ENCODE peak calls at places on chromosomes 13 and 19, in ten cellular contexts. C, B, M, O, A, T, S, E, G and L are unnamed samples.

GRCh38 chr19:29598496-29598895 is 7.6 kb upstream of the POP4 start:
- DNase-seq in C (no peak), A (no peak), O (peak), B (no peak), S (no peak), M (no peak), T (no peak), G (no peak), E (no peak), L (no peak)

GRCh38 chr19:8220481-8220880 is 11.3 kb downstream of the CERS4 start:
- DNase-seq in O (no peak), A (no peak), E (no peak), M (no peak), G (no peak), C (no peak), S (no peak), B (no peak), T (no peak), L (no peak)

GRCh38 chr13:79637086-79637763 is 156.3 kb downstream of the NDFIP2 start:
- DNase-seq in O (no peak), T (no peak), G (no peak), S (no peak), M (peak), C (no peak), A (no peak), B (no peak), E (no peak), L (no peak)

GRCh38 chr19:45613926-45614725 is 12.1 kb upstream of the GPR4 start:
- DNase-seq in C (peak), A (no peak), E (no peak), M (no peak), G (no peak), T (peak), B (peak), S (no peak), O (peak), L (peak)

GRCh38 chr13:72565893-72566292 is 161.5 kb downstream of the MZT1 start:
- DNase-seq in A (no peak), M (no peak), E (peak), G (no peak), C (no peak), B (no peak), T (peak), S (no peak), O (no peak), L (peak)

GRCh38 chr19:17078038-17078919 is 2.7 kb downstream of the MYO9B start:
- DNase-seq in O (no peak), E (no peak), T (peak), G (no peak), C (no peak), B (no peak), S (no peak), M (no peak), A (no peak), L (no peak)

GRCh38 chr19:3919793-3920192 is 13.1 kb upstream of the NMRK2 start:
- DNase-seq in O (no peak), T (no peak), A (no peak), C (no peak), E (no peak), M (no peak), S (no peak), B (no peak), G (no peak), L (no peak)

GRCh38 chr19:39403331-39404312 is 3.0 kb upstream of the ZFP36 start:
- DNase-seq in G (peak), O (peak), A (peak), C (peak), E (peak), M (peak), B (peak), S (peak), T (peak), L (peak)

GRCh38 chr13:84999252-84999651 is 800.0 kb downstream of the SLITRK6 start:
- DNase-seq in B (no peak), G (no peak), T (no peak), M (no peak), E (no peak), A (no peak), O (no peak), C (no peak), S (no peak), L (no peak)

GRCh38 chr13:96680898-96681297 is 313.4 kb downstream of the OXGR1 start:
- DNase-seq in M (no peak), E (no peak), T (no peak), O (no peak), S (no peak), B (no peak), G (no peak), C (no peak), A (no peak), L (no peak)
- TF ChIP-seq CTCF in M (no peak), E (no peak), T (no peak), O (no peak), S (no peak), B (no peak), G (no peak), C (no peak), A (no peak), L (no peak)

GRCh38 chr19:48813123-48813911 is 2.5 kb upstream of the BCAT2 start:
- DNase-seq in M (no peak), C (no peak), T (no peak), A (no peak), G (no peak), E (no peak), S (no peak), O (no peak), B (no peak), L (peak)
- TF ChIP-seq CTCF in M (no peak), C (no peak), T (no peak), A (peak), G (no peak), E (no peak), S (no peak), O (no peak), B (no peak), L (no peak)

DNA sequence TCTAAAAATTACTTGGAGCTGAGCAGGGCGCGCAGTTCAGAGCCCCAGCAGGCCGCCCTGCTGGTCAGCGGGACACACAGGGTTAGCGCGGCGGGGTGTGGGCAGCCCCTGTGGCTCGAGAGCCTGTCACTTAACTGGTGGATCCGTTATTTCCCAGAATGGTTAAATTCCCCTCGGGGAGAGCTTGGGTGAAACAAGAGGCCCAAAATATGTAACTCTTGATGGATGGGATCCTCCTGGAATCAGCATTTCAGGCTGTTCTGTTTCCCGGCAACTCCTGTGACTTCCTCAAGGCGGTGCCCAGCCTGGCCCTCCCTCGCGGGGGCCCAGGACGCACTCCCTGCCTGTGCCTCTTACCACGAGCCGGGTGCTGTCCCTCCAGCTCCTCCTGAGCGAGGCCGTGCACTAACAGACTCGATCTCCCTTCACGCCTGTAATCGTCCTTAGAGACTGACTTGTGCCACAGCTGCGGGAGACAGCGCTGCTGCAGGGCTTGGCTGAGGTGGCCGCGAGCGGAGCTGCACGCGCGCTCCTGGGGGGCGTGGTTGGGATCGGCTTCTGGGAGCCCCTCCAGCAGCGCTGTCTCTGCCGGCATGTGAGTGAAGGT is 9.7 kb downstream of the PTBP1 start:
- DNase-seq in M (no peak), E (no peak), G (no peak), T (no peak), C (no peak), B (no peak), O (no peak), A (no peak), S (no peak), L (no peak)
- TF ChIP-seq CTCF in M (no peak), E (no peak), G (no peak), T (no peak), C (no peak), B (no peak), O (no peak), A (no peak), S (no peak), L (no peak)

DNA sequence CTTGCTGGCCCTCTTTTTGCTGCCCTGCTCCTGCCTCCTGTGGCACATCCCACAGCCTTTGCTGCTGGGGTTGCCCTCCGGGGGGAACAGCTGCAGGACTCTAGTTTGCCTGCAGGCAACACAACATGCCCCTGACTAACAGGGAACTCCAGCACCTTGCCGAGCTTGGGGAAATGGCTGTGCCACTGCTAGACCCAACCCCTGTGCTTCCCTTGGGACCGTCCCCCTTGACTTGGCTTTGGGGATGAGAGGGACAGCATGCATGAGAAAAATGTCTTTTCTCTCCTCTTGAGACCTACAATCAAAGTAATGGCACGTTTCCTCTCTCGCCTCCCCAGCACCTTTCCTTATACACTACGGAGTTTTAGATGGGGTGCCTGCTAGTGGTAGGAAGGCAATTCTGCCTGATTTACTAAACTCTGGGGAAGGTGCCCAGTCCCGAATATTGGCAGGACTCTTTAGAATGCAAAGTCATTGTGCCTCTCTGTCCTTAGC is 12.4 kb upstream of the VWA8 start:
- DNase-seq in T (no peak), G (no peak), E (no peak), B (no peak), S (no peak), C (no peak), O (no peak), A (no peak), M (peak), L (no peak)
- TF ChIP-seq CTCF in T (no peak), G (no peak), E (no peak), B (no peak), S (no peak), C (no peak), O (no peak), A (no peak), M (no peak), L (no peak)

GRCh38 chr13:41848435-41849255 is 112.3 kb downstream of the VWA8 start:
- DNase-seq in E (no peak), O (no peak), G (no peak), C (no peak), A (no peak), B (no peak), S (no peak), M (no peak), T (peak), L (no peak)
- TF ChIP-seq CTCF in E (no peak), O (no peak), G (no peak), C (peak), A (no peak), B (no peak), S (no peak), M (no peak), T (peak), L (no peak)

GRCh38 chr19:13366529-13367143 is 139.6 kb downstream of the CACNA1A start:
- DNase-seq in S (no peak), O (no peak), G (no peak), M (no peak), C (no peak), B (no peak), E (peak), T (peak), A (peak), L (no peak)
- TF ChIP-seq CTCF in S (no peak), O (no peak), G (no peak), M (no peak), C (peak), B (peak), E (peak), T (peak), A (peak), L (no peak)

GRCh38 chr13:45196091-45196490 is 4.8 kb downstream of the KCTD4 start:
- DNase-seq in C (no peak), O (no peak), G (no peak), M (no peak), E (no peak), A (no peak), S (no peak), T (no peak), B (no peak), L (no peak)

GRCh38 chr13:45191874-45192273 is 9.0 kb downstream of the KCTD4 start:
- DNase-seq in C (no peak), M (no peak), G (no peak), T (no peak), O (no peak), E (no peak), B (no peak), S (no peak), A (no peak), L (no peak)

GRCh38 chr13:45195421-45195820 is 5.4 kb downstream of the KCTD4 start:
- DNase-seq in T (no peak), C (no peak), S (no peak), A (no peak), B (no peak), E (no peak), G (no peak), O (no peak), M (no peak), L (no peak)

GRCh38 chr13:45196622-45197021 is 4.2 kb downstream of the KCTD4 start:
- DNase-seq in C (no peak), T (peak), E (no peak), S (no peak), G (no peak), B (no peak), A (no peak), O (no peak), M (no peak), L (peak)

DNA sequence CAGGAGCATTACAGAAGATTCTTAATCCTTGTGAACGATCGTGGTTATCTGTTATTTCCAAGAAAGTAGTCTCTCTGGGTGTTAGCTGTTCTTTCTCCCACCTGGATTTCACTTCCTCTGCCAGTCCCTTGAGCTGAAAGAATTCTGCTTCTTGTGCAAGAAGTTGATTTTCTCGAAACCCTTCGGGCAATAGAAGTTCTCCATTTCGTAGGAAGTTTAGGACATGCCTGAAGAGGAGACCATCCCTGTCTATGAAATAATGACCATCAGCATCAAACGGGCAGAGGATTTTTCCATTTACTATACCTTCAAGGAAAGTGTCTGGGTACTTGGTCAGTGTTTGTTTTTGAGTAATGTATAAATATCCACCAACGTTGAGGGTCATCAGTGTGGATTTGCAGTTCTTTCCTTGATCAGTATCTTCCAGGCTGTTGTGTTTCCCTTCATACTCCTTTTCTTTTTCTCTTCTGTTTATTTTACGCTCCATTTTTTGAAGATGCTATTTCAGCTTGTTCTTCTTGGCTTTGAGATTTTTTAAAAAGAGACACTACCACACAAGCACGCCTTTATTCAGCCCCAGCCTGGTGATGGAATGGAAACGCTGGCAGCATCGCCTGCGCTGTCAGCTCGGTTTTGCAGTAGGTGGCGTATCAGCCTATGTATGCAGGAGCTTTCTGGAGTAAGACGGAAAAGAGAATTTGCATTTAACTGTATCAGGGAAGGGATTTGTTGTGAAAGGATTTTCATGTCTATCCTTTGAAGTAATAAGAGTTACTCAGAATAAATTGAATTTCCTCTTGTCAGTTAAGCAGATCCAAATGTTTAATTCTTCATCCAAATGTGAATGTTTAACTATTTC is 6.5 kb downstream of the KCTD4 start:
- DNase-seq in G (no peak), O (no peak), A (peak), B (no peak), S (no peak), E (no peak), C (no peak), T (peak), M (peak), L (no peak)
- TF ChIP-seq CTCF in G (no peak), O (no peak), A (no peak), B (no peak), S (no peak), E (peak), C (peak), T (peak), M (no peak), L (no peak)

GRCh38 chr19:56348289-56348877 is 33.7 kb upstream of the ZSCAN5A start:
- DNase-seq in S (no peak), E (no peak), A (no peak), O (no peak), C (no peak), T (peak), M (no peak), G (no peak), B (peak), L (no peak)
- TF ChIP-seq CTCF in S (peak), E (no peak), A (peak), O (no peak), C (no peak), T (peak), M (no peak), G (no peak), B (peak), L (peak)